ENCODE peak calls at places on chromosomes 5 and 9, in four cellular contexts. W, X, Y and I are unnamed samples.

GRCh38 chr9:22383720-22384119 is 62.9 kb upstream of the DMRTA1 start:
- DNase-seq in W (no peak), X (no peak), Y (no peak), I (no peak)

GRCh38 chr9:68975644-68976043 is 38.3 kb downstream of the PRKACG start:
- DNase-seq in W (no peak), X (no peak), Y (no peak), I (no peak)

GRCh38 chr5:154445422-154446182 is at the start of gene SAP30L:
- DNase-seq in W (peak; percentile 97), X (peak; percentile 94), Y (peak; percentile 98), I (peak; percentile 99)

GRCh38 chr5:167244583-167244982 is 1046.9 kb upstream of the WWC1 start:
- DNase-seq in W (no peak), X (no peak), Y (no peak), I (no peak)

GRCh38 chr9:3855601-3856328 is 330.0 kb upstream of the RFX3 start:
- DNase-seq in W (no peak), X (no peak), Y (no peak), I (no peak)

GRCh38 chr5:83029912-83030311 is 47.3 kb downstream of the TMEM167A start:
- DNase-seq in W (no peak), X (no peak), Y (peak; percentile 45), I (no peak)

GRCh38 chr9:120583958-120584369 is 4.0 kb upstream of the CDK5RAP2 start:
- DNase-seq in W (no peak), X (no peak), Y (peak; percentile 69), I (no peak)

GRCh38 chr5:159451197-159452052 is 121.1 kb upstream of the IL12B start:
- DNase-seq in W (no peak), X (no peak), Y (no peak), I (peak; percentile 16)

GRCh38 chr5:159913048-159913447 is 3.2 kb upstream of the ADRA1B start:
- DNase-seq in W (no peak), X (no peak), Y (peak; percentile 65), I (no peak)

GRCh38 chr5:87210743-87211142 is 56.9 kb upstream of the RASA1 start:
- DNase-seq in W (no peak), X (no peak), Y (no peak), I (no peak)

GRCh38 chr5:25858019-25858418 is 1180.4 kb downstream of the CDH9 start:
- DNase-seq in W (no peak), X (no peak), Y (no peak), I (no peak)

GRCh38 chr5:10797246-10797645 is 36.2 kb upstream of the DAP start:
- DNase-seq in W (no peak), X (no peak), Y (no peak), I (no peak)

GRCh38 chr5:61055434-61056006 is 106.7 kb downstream of the SMIM15 start:
- DNase-seq in W (no peak), X (no peak), Y (no peak), I (no peak)

GRCh38 chr9:8860925-8861324 is 1061.3 kb upstream of the DMAC1 start:
- DNase-seq in W (no peak), X (no peak), Y (no peak), I (no peak)

GRCh38 chr5:65961644-65962043 is 35.3 kb downstream of the ERBIN start:
- DNase-seq in W (no peak), X (no peak), Y (no peak), I (no peak)

DNA sequence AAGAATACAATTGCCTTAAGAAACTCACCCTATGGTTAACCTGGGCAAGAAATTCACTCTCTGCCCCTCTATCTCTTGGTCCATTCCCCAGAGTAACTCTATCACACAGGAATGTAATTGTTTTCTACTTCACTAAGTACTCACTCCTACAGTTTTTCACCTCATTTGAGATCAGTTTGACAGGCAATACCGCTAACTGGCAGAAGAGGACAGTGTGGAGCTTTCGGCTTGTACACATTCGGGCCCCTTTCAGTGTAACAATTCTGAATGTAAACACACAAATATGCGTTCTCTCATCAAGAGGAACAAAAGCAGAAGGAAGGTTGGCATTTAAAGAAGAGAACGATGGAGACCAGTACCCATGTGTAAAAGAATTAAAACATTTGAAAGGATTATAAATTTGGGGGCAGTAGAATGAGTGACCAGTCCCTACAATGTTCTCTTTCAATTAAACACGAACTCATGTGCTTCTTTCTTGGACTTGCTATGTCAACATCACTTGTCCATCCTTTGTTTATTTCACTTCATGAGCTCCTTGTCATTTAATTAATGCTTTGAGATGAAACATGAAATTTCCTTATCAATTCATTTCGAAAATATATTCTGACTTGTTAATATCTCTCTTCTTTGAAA is 188.5 kb upstream of the GRAMD2B start:
- DNase-seq in W (no peak), X (no peak), Y (no peak), I (no peak)
- TF ChIP-seq CTCF in W (peak; percentile 38), X (peak; percentile 26), Y (peak; percentile 65), I (peak; percentile 14)

GRCh38 chr5:77847814-77848290 is 71.7 kb upstream of the TBCA start:
- DNase-seq in W (no peak), X (no peak), Y (no peak), I (no peak)
- H3K27me3 ChIP-seq in W (peaks cover 44% of the 10 kb centered on the region), X (no peaks in the 10 kb centered on the region), Y (peaks cover 15% of the 10 kb centered on the region), I (no peaks in the 10 kb centered on the region)

GRCh38 chr5:150544606-150545219 is 36.8 kb downstream of the NDST1 start:
- DNase-seq in W (peak; percentile 78), X (peak; percentile 47), Y (peak; percentile 91), I (no peak)
- H3K36me3 ChIP-seq in W (peaks cover 99% of the 10 kb centered on the region), X (peaks cover 98% of the 10 kb centered on the region), Y (peaks cover 56% of the 10 kb centered on the region), I (peaks cover 70% of the 10 kb centered on the region)

GRCh38 chr9:127087836-127088235 is 34.6 kb downstream of the ANGPTL2 start:
- DNase-seq in W (no peak), X (no peak), Y (peak; percentile 7), I (no peak)

GRCh38 chr9:127087411-127087810 is 35.0 kb downstream of the ANGPTL2 start:
- DNase-seq in W (no peak), X (no peak), Y (peak; percentile 21), I (no peak)

GRCh38 chr9:127089639-127090081 is 32.8 kb downstream of the ANGPTL2 start:
- DNase-seq in W (no peak), X (no peak), Y (peak; percentile 36), I (no peak)

GRCh38 chr9:127090341-127090985 is 32.0 kb downstream of the ANGPTL2 start:
- DNase-seq in W (no peak), X (no peak), Y (peak; percentile 36), I (no peak)

DNA sequence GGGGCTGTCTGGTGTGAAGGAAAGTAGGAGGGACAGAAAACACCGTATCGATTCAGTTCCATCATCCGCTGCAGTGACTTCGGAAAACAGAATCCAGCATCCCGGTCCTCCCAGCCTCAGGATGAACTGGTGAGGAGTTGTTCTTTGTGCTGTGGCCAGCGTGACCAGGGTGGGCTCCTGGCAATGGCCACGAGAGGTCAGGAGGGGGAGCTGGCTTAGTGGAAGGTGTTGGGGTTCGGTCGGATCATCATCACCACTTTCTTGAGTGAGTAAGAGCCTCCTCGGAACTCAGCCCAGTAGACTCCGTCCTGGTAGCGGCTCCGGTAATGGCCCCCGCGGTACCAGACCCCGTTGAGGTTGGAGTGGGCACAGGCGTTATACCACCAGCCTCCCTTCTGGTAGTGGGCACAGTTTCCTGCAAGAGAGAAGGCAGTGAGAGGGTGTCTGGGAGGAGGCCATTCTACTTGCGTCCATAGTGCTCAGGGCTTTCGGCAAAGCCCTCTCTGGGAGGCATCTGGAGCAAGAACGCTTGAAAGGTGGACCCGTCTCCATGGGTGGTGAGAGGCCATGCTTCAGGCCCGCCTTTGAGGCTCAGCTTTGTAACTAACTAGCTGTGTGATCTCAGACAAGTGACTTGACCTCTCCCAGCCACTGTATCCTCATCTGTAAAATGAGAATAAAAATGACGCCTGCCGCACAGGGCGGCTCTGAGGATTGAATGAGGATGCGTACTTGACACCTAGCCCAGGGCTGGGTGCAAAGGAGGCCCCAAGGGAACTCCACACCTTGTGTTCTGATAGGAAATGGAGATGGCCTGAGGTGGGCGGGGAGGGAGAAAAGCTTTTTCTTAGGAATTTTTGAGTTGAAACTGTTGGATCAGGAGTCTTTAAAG is 33.5 kb downstream of the ANGPTL2 start:
- DNase-seq in W (no peak), X (no peak), Y (peak; percentile 41), I (peak; percentile 35)
- TF ChIP-seq CTCF in W (no peak), X (no peak), Y (no peak), I (no peak)

GRCh38 chr5:135036405-135036804 is 2.4 kb upstream of the PITX1 start:
- DNase-seq in W (no peak), X (no peak), Y (no peak), I (no peak)
- H3K27me3 ChIP-seq in W (peaks cover 98% of the 10 kb centered on the region), X (peaks cover 98% of the 10 kb centered on the region), Y (peaks cover 65% of the 10 kb centered on the region), I (peaks cover 37% of the 10 kb centered on the region)

DNA sequence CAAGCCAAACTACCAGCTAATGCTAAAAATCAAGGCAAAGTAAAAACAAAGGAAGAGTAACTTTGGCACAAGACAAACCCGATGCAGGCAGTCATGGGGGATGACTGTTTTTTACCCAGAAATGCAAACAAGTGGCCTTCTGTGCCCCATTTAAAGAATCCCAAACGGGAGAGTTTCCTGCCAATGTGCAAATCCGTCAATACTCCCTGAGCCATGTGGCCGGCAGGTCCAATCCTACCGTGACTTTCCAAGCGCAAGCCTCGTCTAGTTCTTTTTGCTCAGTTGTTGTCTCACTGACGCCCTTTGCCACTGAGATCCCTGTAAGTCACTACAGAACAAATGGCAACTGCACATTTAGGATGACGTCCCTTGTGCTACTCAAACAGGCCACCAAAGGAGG is 43.3 kb downstream of the OTULIN start:
- DNase-seq in W (no peak), X (no peak), Y (no peak), I (no peak)
- H3K36me3 ChIP-seq in W (peaks cover 94% of the 10 kb centered on the region), X (peaks cover 65% of the 10 kb centered on the region), Y (peaks cover 63% of the 10 kb centered on the region), I (peaks cover 41% of the 10 kb centered on the region)